ENCODE peak calls at places on chromosomes 4 and X, in four cellular contexts. Q, M, P and L are unnamed samples.

GRCh38 chrX:149275836-149276235 is 229.3 kb downstream of the IDS start:
- DNase-seq in Q (no peak), M (no peak), P (no peak), L (no peak)

GRCh38 chrX:50747471-50747900 is 66.5 kb downstream of the SHROOM4 start:
- DNase-seq in Q (no peak), M (peak; percentile 13), P (no peak), L (no peak)

GRCh38 chr4:787561-787981 is 38.4 kb downstream of the CPLX1 start:
- DNase-seq in Q (no peak), M (peak; percentile 42), P (no peak), L (peak; percentile 54)

GRCh38 chrX:12702509-12703091 is 88.6 kb upstream of the PRPS2 start:
- DNase-seq in Q (no peak), M (no peak), P (no peak), L (no peak)

GRCh38 chrX:140572724-140573123 is 67.9 kb upstream of the SOX3 start:
- DNase-seq in Q (no peak), M (peak; percentile 16), P (no peak), L (no peak)

GRCh38 chrX:102042706-102043325 is 82.7 kb upstream of the TCEAL2 start:
- DNase-seq in Q (no peak), M (no peak), P (no peak), L (no peak)

GRCh38 chrX:47514553-47515235 is 31.7 kb upstream of the ZNF41 start:
- DNase-seq in Q (no peak), M (no peak), P (no peak), L (no peak)

GRCh38 chr4:105767579-105767978 is 59.0 kb downstream of the GSTCD start:
- DNase-seq in Q (no peak), M (no peak), P (no peak), L (no peak)

GRCh38 chr4:174865418-174865985 is 36.5 kb upstream of the GLRA3 start:
- DNase-seq in Q (no peak), M (no peak), P (no peak), L (no peak)